ENCODE peak calls at places on chromosomes 4 and X, in four cellular contexts. N, T, D and P are unnamed samples.

GRCh38 chrX:80306007-80306406 is 114.2 kb upstream of the TENT5D start:
- DNase-seq in N (no peak), T (no peak), D (no peak), P (no peak)

GRCh38 chr4:14967982-14968381 is 34.3 kb upstream of the CPEB2 start:
- DNase-seq in N (no peak), T (no peak), D (no peak), P (no peak)

GRCh38 chrX:10619311-10620015 is 922 bp downstream of the MID1 start:
- DNase-seq in N (no peak), T (no peak), D (peak), P (no peak)

GRCh38 chrX:115892787-115893671 is 277.5 kb upstream of the AGTR2 start:
- DNase-seq in N (peak), T (peak), D (peak), P (no peak)

GRCh38 chr4:126757219-126757618 is 875.5 kb upstream of the INTU start:
- DNase-seq in N (no peak), T (no peak), D (no peak), P (no peak)

GRCh38 chr4:53716011-53716410 is 124.7 kb upstream of the LNX1 start:
- DNase-seq in N (no peak), T (no peak), D (no peak), P (no peak)

GRCh38 chr4:26178874-26179273 is 141.9 kb upstream of the RBPJ start:
- DNase-seq in N (no peak), T (no peak), D (no peak), P (no peak)

GRCh38 chrX:100649550-100650356 is 5.8 kb downstream of the SRPX2 start:
- DNase-seq in N (peak), T (no peak), D (no peak), P (no peak)

GRCh38 chr4:117137143-117137542 is 51.8 kb upstream of the TRAM1L1 start:
- DNase-seq in N (no peak), T (no peak), D (no peak), P (no peak)

GRCh38 chrX:98637451-98637850 is 1753.7 kb downstream of the RPA4 start:
- DNase-seq in N (no peak), T (no peak), D (no peak), P (no peak)

GRCh38 chrX:122833230-122833629 is 350.8 kb upstream of the GRIA3 start:
- DNase-seq in N (no peak), T (no peak), D (peak), P (no peak)

GRCh38 chr4:113445286-113445685 is 316.3 kb downstream of the CAMK2D start:
- DNase-seq in N (no peak), T (no peak), D (no peak), P (no peak)

GRCh38 chr4:114729339-114729738 is 130.7 kb downstream of the UGT8 start:
- DNase-seq in N (peak), T (no peak), D (peak), P (no peak)

GRCh38 chr4:145003675-145004074 is 94.3 kb downstream of the ANAPC10 start:
- DNase-seq in N (no peak), T (no peak), D (no peak), P (no peak)

GRCh38 chrX:46588263-46588662 is 14.7 kb downstream of the CHST7 start:
- DNase-seq in N (peak), T (no peak), D (no peak), P (peak)

GRCh38 chrX:9566150-9566621 is 101.3 kb downstream of the TBL1X start:
- DNase-seq in N (no peak), T (peak), D (no peak), P (no peak)

GRCh38 chrX:34624416-34624815 is 32.7 kb downstream of the TMEM47 start:
- DNase-seq in N (no peak), T (no peak), D (no peak), P (no peak)

GRCh38 chr4:6402566-6403399 is 69.6 kb downstream of the PPP2R2C start:
- DNase-seq in N (no peak), T (no peak), D (no peak), P (no peak)

GRCh38 chr4:153539058-153539826 is 73.1 kb downstream of the TMEM131L start:
- DNase-seq in N (no peak), T (no peak), D (no peak), P (no peak)

GRCh38 chr4:176286728-176287127 is 17.7 kb upstream of the ASB5 start:
- DNase-seq in N (no peak), T (no peak), D (no peak), P (no peak)

GRCh38 chr4:141350122-141350904 is 129.6 kb downstream of the ZNF330 start:
- DNase-seq in N (no peak), T (no peak), D (no peak), P (no peak)

GRCh38 chr4:123476089-123476488 is 79.5 kb downstream of the SPRY1 start:
- DNase-seq in N (no peak), T (no peak), D (no peak), P (no peak)

GRCh38 chrX:123336666-123337065 is 152.6 kb downstream of the GRIA3 start:
- DNase-seq in N (no peak), T (no peak), D (no peak), P (no peak)

GRCh38 chr4:151173751-151174325 is 74.4 kb downstream of the RPS3A start:
- DNase-seq in N (no peak), T (no peak), D (no peak), P (no peak)

GRCh38 chr4:53459548-53459947 is 82.1 kb downstream of the FIP1L1 start:
- DNase-seq in N (no peak), T (no peak), D (no peak), P (no peak)

GRCh38 chr4:80594696-80595095 is 259.2 kb downstream of the CFAP299 start:
- DNase-seq in N (no peak), T (no peak), D (no peak), P (no peak)

GRCh38 chrX:34901761-34902160 is 40.8 kb upstream of the FAM47B start:
- DNase-seq in N (no peak), T (no peak), D (no peak), P (no peak)

GRCh38 chr4:139715721-139716391 is 50.2 kb downstream of the MGST2 start:
- DNase-seq in N (no peak), T (no peak), D (no peak), P (no peak)

GRCh38 chr4:139454111-139454600 is at the start of gene RAB33B:
- DNase-seq in N (no peak), T (no peak), D (no peak), P (no peak)

GRCh38 chrX:106391284-106391852 is 220.4 kb upstream of the RADX start:
- DNase-seq in N (no peak), T (no peak), D (no peak), P (no peak)

GRCh38 chr4:62193726-62194125 is 993.6 kb downstream of the ADGRL3 start:
- DNase-seq in N (no peak), T (no peak), D (no peak), P (no peak)
- TF ChIP-seq TEAD4 in N (no peak), T (no peak), D (no peak), P (no peak)

GRCh38 chrX:130174051-130174704 is 2.4 kb downstream of the RAB33A start:
- DNase-seq in N (no peak), T (peak), D (peak), P (no peak)

GRCh38 chrX:130173190-130173895 is 1.6 kb downstream of the RAB33A start:
- DNase-seq in N (no peak), T (peak), D (no peak), P (no peak)

GRCh38 chrX:130172127-130172834 is 519 bp downstream of the RAB33A start:
- DNase-seq in N (peak), T (no peak), D (peak), P (peak)

GRCh38 chrX:130171446-130172126 is at the start of gene RAB33A:
- DNase-seq in N (peak), T (no peak), D (peak), P (no peak)

DNA sequence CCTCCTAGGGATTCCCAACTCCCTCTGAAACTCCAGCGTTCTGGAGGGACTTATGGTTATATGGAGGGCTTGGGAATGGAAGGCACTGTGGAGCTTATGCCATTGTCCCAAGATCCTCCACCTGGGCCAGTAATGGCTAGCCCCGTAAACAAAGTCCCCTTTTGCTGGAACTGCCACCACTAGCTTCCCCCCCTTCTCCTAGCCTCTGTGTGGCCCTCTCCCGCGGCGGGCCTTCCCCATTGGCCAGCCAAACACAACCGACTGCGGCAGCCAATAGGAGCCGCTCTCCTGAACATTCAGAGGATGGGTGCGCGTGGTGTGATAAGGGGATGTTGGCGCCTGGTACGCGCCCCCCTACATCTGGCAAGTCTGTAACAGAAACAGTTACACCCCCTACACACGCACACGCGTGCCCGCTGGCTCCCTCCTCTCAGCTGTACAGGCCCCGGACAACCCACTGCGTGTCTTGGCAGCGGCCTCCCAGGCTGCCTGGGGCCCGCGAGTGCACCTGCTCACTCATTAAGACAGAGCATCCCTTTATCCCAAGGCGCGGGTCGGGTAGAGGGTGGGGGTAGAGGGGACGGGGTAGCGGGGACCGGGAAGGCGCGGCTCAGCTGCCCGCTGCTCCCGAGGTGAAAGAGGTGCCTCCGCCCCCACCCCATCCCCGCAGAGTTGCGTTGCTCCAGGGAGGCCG is 863 bp upstream of the RAB33A start:
- DNase-seq in N (peak), T (no peak), D (peak), P (peak)
- TF ChIP-seq TEAD4 in N (no peak), T (no peak), D (no peak), P (no peak)

DNA sequence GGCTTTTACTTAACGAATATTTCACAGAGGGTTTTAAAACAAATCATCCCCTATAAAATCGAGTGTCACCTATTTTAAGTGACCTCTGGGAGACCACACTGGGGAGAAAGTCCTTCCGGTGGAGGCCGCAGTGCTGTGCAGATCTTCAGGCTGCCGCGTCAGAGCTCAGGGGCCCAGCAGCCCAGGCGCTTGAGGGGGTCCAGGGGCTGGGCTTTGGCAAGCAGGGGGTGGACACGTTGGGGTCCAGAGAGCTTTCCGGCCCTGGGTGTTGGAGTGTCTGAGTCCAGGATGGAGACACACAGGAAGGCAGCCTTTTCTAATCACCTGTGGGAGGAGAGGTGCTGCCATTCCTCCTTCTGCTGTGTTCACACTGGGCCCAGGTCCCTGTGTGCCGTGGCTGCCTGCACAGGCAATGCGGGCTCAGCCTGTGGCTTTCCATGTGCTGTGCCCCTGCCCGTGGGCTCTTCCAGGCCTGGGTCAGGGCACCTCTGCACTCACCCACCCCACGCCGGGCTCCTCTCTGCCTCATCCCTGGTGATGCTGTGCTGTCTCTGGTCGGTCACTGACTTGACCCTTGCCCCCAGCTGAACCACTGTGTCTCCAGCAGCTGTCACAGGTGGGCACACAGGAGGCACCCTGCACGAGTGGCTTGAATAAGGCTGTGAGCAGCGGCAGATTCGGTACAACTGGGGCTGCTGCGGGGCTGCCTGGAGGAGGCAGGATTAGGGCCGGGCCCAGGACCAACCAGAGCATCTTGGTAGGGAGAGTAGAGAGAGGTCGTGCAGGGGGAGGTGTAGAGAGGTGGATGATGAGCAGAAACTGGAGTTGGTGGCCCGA is 10.0 kb downstream of the HTRA3 start:
- DNase-seq in N (no peak), T (no peak), D (no peak), P (no peak)
- TF ChIP-seq TEAD4 in N (no peak), T (no peak), D (no peak), P (no peak)

DNA sequence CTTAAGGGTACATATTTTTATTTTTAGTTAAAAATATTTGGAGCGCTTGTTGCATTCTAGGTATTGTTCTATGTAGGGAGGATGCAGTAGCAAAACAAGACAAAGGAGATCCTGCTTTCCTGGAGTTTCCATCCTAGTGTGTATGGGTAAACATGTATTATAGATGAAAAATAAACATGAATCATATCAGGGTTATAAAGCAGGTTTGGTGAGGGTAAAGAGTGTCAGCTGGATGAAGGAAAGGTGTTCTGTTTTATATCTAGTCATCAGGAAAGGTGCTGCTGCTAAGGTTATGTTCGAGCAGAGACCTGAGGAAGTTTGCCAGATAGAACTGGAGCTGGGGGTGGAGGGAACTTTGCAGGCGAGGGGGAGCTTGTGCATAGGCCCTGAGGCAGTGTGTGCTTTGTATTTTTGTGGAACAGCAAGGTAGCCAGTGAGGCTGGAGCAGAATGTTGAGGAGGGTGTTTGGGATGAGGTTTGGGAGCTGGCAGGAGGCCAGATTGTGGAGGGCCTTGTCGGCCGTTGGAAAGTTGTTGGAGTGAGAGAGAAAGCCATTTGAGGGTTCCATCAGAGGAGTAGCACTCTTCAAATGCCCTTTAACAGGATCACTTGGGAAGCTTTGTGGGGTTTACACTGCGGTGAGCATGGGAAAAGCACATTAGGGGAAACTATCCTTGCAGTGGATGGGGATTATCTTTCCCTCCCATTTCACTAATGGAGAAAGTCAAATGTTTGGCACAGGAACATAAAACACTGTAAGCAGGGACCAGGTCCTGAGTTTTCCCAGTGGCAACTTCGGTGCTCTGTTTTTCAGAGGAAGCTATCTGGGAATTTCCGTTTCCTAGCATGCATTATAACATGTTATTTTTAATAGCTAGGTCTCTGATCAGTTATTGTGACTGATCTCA is 35.9 kb downstream of the AFF1 start:
- DNase-seq in N (no peak), T (no peak), D (no peak), P (no peak)
- TF ChIP-seq TEAD4 in N (no peak), T (no peak), D (no peak), P (no peak)

GRCh38 chr4:1805493-1806222 is 12.6 kb downstream of the FGFR3 start:
- DNase-seq in N (no peak), T (no peak), D (no peak), P (no peak)

GRCh38 chr4:1807258-1807777 is 14.2 kb downstream of the FGFR3 start:
- DNase-seq in N (no peak), T (no peak), D (no peak), P (no peak)

GRCh38 chr4:1804638-1805492 is 11.8 kb downstream of the FGFR3 start:
- DNase-seq in N (no peak), T (no peak), D (no peak), P (no peak)

GRCh38 chr4:1806596-1807257 is 13.6 kb downstream of the FGFR3 start:
- DNase-seq in N (no peak), T (no peak), D (no peak), P (no peak)

GRCh38 chr4:1806223-1806564 is 13.1 kb downstream of the FGFR3 start:
- DNase-seq in N (no peak), T (no peak), D (no peak), P (no peak)
- TF ChIP-seq TEAD4 in N (no peak), T (no peak), D (no peak), P (no peak)

GRCh38 chr4:11616856-11617255 is 188.2 kb upstream of the HS3ST1 start:
- DNase-seq in N (no peak), T (no peak), D (no peak), P (no peak)

GRCh38 chr4:11622961-11623725 is 194.4 kb upstream of the HS3ST1 start:
- DNase-seq in N (no peak), T (no peak), D (no peak), P (no peak)

GRCh38 chr4:11614426-11614825 is 185.7 kb upstream of the HS3ST1 start:
- DNase-seq in N (no peak), T (no peak), D (no peak), P (no peak)

GRCh38 chr4:11615601-11616000 is 186.9 kb upstream of the HS3ST1 start:
- DNase-seq in N (no peak), T (no peak), D (no peak), P (no peak)

DNA sequence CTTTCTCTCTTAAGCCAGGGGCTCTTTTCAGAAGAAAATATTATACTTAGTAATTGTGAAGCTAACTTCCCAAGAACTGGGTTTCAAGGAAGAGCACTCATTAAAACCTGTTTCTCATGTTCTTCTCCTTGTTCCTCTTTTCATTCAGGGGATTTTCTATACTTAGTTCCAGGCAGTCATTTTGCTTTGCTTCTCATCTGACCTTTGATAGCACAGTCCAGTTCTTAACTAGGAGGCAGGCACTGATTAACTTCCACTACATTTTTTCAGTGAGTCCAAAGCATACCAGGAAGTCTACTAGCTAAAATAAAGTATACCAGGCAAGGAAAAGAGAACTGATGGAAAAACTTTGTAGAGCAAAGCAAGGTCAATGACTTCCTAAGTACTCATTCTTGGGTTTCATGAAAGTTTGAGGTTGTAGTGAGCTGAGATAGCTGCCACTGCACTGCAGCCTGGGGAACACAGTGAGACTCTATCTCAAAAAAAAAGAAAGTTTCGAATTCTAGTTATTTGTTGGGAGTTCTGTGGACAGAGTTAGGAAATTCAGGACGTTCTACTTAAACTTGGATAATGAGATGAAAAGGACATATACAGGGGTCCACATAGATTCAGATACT is 190.1 kb upstream of the HS3ST1 start:
- DNase-seq in N (no peak), T (no peak), D (no peak), P (no peak)
- TF ChIP-seq TEAD4 in N (no peak), T (no peak), D (no peak), P (no peak)